ENCODE peak calls at places on chromosomes 7 and 10, in eight cellular contexts. B is nucleus accumbens; X is stimulated activated CD8-positive, alpha-beta memory T cell treated with anti-CD3 and anti-CD28 coated beads, Interleukin-7, amount 100 ng/mL, for 48 hours; M is mesendoderm; Y is activated CD4-positive, alpha-beta T cell treated with anti-CD3 and anti-CD28 coated beads for 24 hours; U is stimulated activated CD4-positive, alpha-beta T cell treated with anti-CD3 and anti-CD28 coated beads, Interleukin-2, amount 100 ng/mL, for 24 hours; Q is T-helper 17 cell; C is HCT116. G is an unnamed sample.

GRCh38 chr7:22485189-22485588 is 14.8 kb downstream of the STEAP1B start:
- DNase-seq in M (no peak), Y (no peak), B (no peak), Q (no peak), U (no peak), X (no peak), C (no peak), G (no peak)

GRCh38 chr10:132452651-132453469 is 55.9 kb downstream of the PWWP2B start:
- DNase-seq in M (peak; percentile 59), B (peak; percentile 75), Q (peak; percentile 94), C (no peak), U (peak; percentile 92), X (peak; percentile 68), Y (peak; percentile 81), G (peak; percentile 74)

GRCh38 chr7:2384354-2385243 is 18.8 kb upstream of the CHST12 start:
- DNase-seq in M (no peak), Y (no peak), B (peak; percentile 36), C (no peak), X (no peak), Q (no peak), U (no peak), G (no peak)

GRCh38 chr10:132363376-132363775 is 31.4 kb downstream of the LRRC27 start:
- DNase-seq in X (no peak), Y (no peak), C (no peak), B (no peak), M (peak; percentile 21), Q (no peak), U (no peak), G (no peak)

GRCh38 chr7:90210925-90211324 is 615 bp upstream of the STEAP2 start:
- DNase-seq in Q (no peak), Y (no peak), U (no peak), B (peak; percentile 22), X (no peak), C (no peak), M (no peak), G (peak; percentile 9)

GRCh38 chr10:128124813-128125403 is 1.3 kb downstream of the MKI67 start:
- DNase-seq in U (no peak), Q (no peak), Y (no peak), C (no peak), B (no peak), X (no peak), M (peak; percentile 3), G (no peak)

GRCh38 chr10:71255817-71256660 is 43.7 kb downstream of the UNC5B start:
- DNase-seq in Y (no peak), C (peak; percentile 56), U (no peak), X (no peak), B (peak; percentile 46), M (no peak), Q (no peak), G (peak; percentile 83)

GRCh38 chr7:17681965-17682364 is 258.3 kb downstream of the SNX13 start:
- DNase-seq in C (no peak), X (no peak), Y (no peak), U (no peak), Q (no peak), B (no peak), M (no peak), G (peak; percentile 32)

GRCh38 chr10:71747808-71748523 is 25.4 kb downstream of the VSIR start:
- DNase-seq in M (no peak), C (no peak), B (no peak), Y (no peak), X (no peak), Q (no peak), U (no peak), G (no peak)

GRCh38 chr10:44576715-44577191 is 191.9 kb upstream of the CXCL12 start:
- DNase-seq in C (no peak), X (no peak), Y (no peak), B (no peak), U (no peak), Q (no peak), M (peak; percentile 4), G (no peak)

GRCh38 chr7:30757343-30757695 is 5.4 kb downstream of the INMT start:
- DNase-seq in U (no peak), X (no peak), C (no peak), M (no peak), Q (no peak), Y (no peak), B (no peak), G (no peak)

GRCh38 chr10:9807848-9808247 is 1209.8 kb upstream of the CELF2 start:
- DNase-seq in Q (no peak), U (no peak), C (no peak), M (peak; percentile 70), B (no peak), X (no peak), Y (no peak), G (no peak)

GRCh38 chr7:70846208-70846607 is 285.7 kb upstream of the GALNT17 start:
- DNase-seq in U (no peak), X (no peak), B (no peak), C (no peak), Q (no peak), Y (no peak), M (no peak), G (no peak)

GRCh38 chr7:44095781-44096180 is 8.4 kb upstream of the AEBP1 start:
- DNase-seq in C (no peak), B (no peak), Q (no peak), M (no peak), Y (no peak), X (no peak), U (no peak), G (no peak)

GRCh38 chr7:83111391-83111790 is 51.3 kb downstream of the PCLO start:
- DNase-seq in M (peak; percentile 50), X (no peak), B (no peak), Y (no peak), Q (no peak), U (no peak), C (no peak), G (no peak)

GRCh38 chr10:76869931-76870330 is 767.7 kb downstream of the KCNMA1 start:
- DNase-seq in C (no peak), M (no peak), Q (no peak), X (no peak), U (no peak), B (no peak), Y (no peak), G (no peak)

GRCh38 chr7:99331002-99331401 is 5.3 kb downstream of the ARPC1A start:
- DNase-seq in Q (no peak), M (no peak), B (no peak), C (no peak), U (no peak), X (no peak), Y (no peak), G (no peak)

G was measured in PC-9.